ENCODE peak calls at places on chromosomes 16 and 17, in four cellular contexts. N is K562, O is HepG2, M is HCT116. A is an unnamed sample.
A peak's percentile ranks its signal among the peaks of the same experiment; 100 is the strongest.

GRCh38 chr16:89283449-89283848 is 65.9 kb downstream of the ZNF778 start:
- DNase-seq in N (no peak), O (no peak), M (no peak), A (no peak)

GRCh38 chr16:70635356-70636016 is 10.9 kb upstream of the IL34 start:
- DNase-seq in N (no peak), O (no peak), M (no peak), A (no peak)

GRCh38 chr17:49707246-49707607 is 537 bp downstream of the SLC35B1 start:
- DNase-seq in N (no peak), O (no peak), M (no peak), A (no peak)

GRCh38 chr17:19354123-19354522 is 8.4 kb downstream of the B9D1 start:
- DNase-seq in N (no peak), O (no peak), M (peak; percentile 22), A (peak; percentile 50)

GRCh38 chr17:21213491-21214014 is 408 bp downstream of the TMEM11 start:
- DNase-seq in N (peak; percentile 80), O (no peak), M (no peak), A (no peak)

GRCh38 chr17:81223758-81224122 is 975 bp upstream of the CEP131 start:
- DNase-seq in N (no peak), O (no peak), M (no peak), A (no peak)

GRCh38 chr16:2455081-2455845 is 4.6 kb upstream of the TEDC2 start:
- DNase-seq in N (no peak), O (no peak), M (no peak), A (no peak)

GRCh38 chr16:27179500-27180072 is 23.7 kb upstream of the KDM8 start:
- DNase-seq in N (peak; percentile 86), O (peak; percentile 72), M (peak; percentile 58), A (no peak)

GRCh38 chr17:55641559-55642160 is 81.0 kb downstream of the TMEM100 start:
- DNase-seq in N (peak; percentile 17), O (peak; percentile 58), M (peak; percentile 57), A (no peak)

GRCh38 chr17:46003907-46004748 is 5.1 kb downstream of the STH start:
- DNase-seq in N (no peak), O (peak; percentile 90), M (no peak), A (no peak)

GRCh38 chr17:57490890-57491289 is 234.6 kb downstream of the MSI2 start:
- DNase-seq in N (no peak), O (no peak), M (no peak), A (no peak)

GRCh38 chr16:75695708-75696107 is 5.6 kb downstream of the DUXB start:
- DNase-seq in N (peak; percentile 55), O (peak; percentile 46), M (peak; percentile 19), A (no peak)

GRCh38 chr16:87895641-87896141 is 26.4 kb upstream of the SLC7A5 start:
- DNase-seq in N (no peak), O (no peak), M (no peak), A (no peak)

GRCh38 chr16:23784811-23785447 is 30.1 kb downstream of the CHP2 start:
- DNase-seq in N (peak; percentile 73), O (no peak), M (no peak), A (no peak)

GRCh38 chr16:78633551-78633950 is 534.1 kb downstream of the WWOX start:
- DNase-seq in N (no peak), O (no peak), M (no peak), A (no peak)

GRCh38 chr16:52095466-52095865 is 451.5 kb downstream of the TOX3 start:
- DNase-seq in N (no peak), O (no peak), M (no peak), A (no peak)

GRCh38 chr17:75983501-75984181 is 4.6 kb downstream of the TEN1 start:
- DNase-seq in N (peak; percentile 60), O (no peak), M (no peak), A (no peak)

GRCh38 chr16:48740964-48741363 is 131.0 kb upstream of the N4BP1 start:
- DNase-seq in N (no peak), O (no peak), M (no peak), A (no peak)

DNA sequence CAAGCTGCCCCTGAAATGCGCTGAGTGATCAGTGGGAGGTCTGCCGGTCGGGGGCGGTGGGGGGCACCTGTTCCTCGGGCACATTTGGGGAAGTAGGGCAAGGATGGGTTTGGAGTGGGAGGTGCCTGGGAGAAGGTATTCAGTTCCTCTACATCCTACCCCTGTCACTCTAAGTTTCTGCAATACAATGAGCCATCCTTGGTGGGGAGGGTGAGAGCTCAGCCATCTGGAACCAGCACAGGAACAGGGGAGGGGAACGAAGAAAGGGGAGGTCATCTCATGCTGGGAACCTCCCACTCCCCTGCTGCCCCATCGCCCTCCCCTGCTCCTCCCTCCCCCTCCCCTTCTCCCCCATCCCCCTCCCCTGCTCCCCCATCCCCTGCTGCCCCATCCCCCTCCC is 4.2 kb downstream of the DPH1 start:
- DNase-seq in N (peak; percentile 33), O (no peak), M (no peak), A (no peak)
- TF ChIP-seq TCF7L2 in N (no peak), O (no peak), M (no peak), A (no peak)

DNA sequence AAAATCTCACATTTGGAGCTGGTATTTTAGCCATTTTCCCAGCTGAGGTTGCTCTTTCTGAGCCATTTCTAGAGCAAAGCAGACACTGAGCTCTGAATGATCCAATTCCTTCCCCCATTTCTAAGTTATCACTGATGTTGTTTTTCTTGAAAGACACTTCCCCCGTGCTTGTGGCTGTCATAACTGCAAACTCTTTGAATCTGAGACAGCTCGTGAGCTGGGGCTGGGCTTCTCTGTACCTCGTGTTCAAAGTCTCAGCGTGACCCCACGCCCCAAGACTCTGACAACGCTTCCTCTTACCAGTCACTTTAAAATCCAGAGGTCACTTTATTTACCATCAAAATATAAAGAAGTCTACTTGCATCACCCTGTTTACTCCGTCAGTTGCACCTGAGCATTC is 35.1 kb downstream of the CDRT15 start:
- DNase-seq in N (no peak), O (no peak), M (no peak), A (no peak)
- TF ChIP-seq TCF7L2 in N (no peak), O (no peak), M (no peak), A (no peak)

GRCh38 chr16:8859913-8860881 is 8.6 kb downstream of the CARHSP1 start:
- DNase-seq in N (no peak), O (peak; percentile 96), M (no peak), A (no peak)
- TF ChIP-seq TCF7L2 in N (no peak), O (no peak), M (no peak), A (no peak)

GRCh38 chr17:78034429-78035091 is 76.1 kb downstream of the TNRC6C start:
- DNase-seq in N (no peak), O (no peak), M (peak; percentile 56), A (no peak)
- TF ChIP-seq TCF7L2 in N (no peak), O (no peak), M (no peak), A (no peak)

DNA sequence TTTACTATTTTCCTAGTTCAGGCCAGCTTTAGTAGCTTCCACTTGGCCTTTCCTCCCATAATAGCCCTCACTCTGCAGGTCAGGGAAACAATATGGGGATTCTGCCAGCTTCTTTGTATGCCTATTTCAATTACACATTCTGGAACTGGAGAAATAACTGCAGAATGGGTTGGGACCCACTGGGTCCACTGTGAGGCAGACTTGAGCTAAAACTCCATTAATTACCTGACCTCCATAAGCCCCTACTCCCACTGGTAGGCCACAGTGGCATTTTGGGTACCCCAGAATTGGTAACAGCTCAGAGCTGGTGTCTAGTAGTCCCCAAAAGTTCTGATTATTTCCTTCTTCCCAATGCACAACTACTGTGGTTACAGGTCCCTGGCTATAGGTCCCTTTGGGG is 16.7 kb upstream of the TENT4B start:
- DNase-seq in N (no peak), O (no peak), M (no peak), A (no peak)
- TF ChIP-seq TCF7L2 in N (no peak), O (no peak), M (no peak), A (no peak)

GRCh38 chr16:56245197-56245596 is 53.9 kb downstream of the GNAO1 start:
- DNase-seq in N (no peak), O (no peak), M (no peak), A (no peak)
- TF ChIP-seq TCF7L2 in N (no peak), O (no peak), M (no peak), A (no peak)

GRCh38 chr16:53372942-53373871 is 61.1 kb upstream of the RBL2 start:
- DNase-seq in N (peak; percentile 28), O (no peak), M (peak; percentile 35), A (no peak)
- TF ChIP-seq TCF7L2 in N (no peak), O (no peak), M (peak; percentile 41), A (no peak)

DNA sequence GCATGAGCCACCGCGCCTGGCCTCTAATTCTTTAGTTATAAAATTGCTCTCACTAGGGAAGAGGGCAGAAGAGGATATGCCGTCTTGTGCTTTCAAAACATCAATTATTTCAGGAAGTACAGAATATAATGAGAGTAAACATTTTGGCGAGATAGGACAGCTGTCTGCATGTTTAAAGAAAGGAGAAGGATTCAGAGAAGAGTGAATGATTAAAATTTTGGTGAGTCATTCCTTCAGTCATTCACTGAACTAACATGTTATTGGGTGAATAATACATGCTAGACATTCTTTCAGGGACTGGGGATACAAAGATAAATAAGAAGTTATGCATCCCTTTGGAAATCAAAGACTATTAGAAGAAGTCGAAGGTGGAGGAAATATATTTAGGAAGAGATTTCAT is 590.3 kb upstream of the GOT2 start:
- DNase-seq in N (no peak), O (no peak), M (no peak), A (no peak)
- TF ChIP-seq TCF7L2 in N (no peak), O (no peak), M (no peak), A (no peak)

GRCh38 chr17:10125761-10126553 is 72.4 kb downstream of the GAS7 start:
- DNase-seq in N (no peak), O (no peak), M (no peak), A (no peak)

GRCh38 chr17:10126554-10127493 is 71.6 kb downstream of the GAS7 start:
- DNase-seq in N (no peak), O (no peak), M (no peak), A (no peak)

GRCh38 chr17:10130263-10130662 is 68.1 kb downstream of the GAS7 start:
- DNase-seq in N (no peak), O (no peak), M (no peak), A (no peak)

GRCh38 chr17:10130733-10131132 is 67.7 kb downstream of the GAS7 start:
- DNase-seq in N (no peak), O (no peak), M (no peak), A (no peak)

DNA sequence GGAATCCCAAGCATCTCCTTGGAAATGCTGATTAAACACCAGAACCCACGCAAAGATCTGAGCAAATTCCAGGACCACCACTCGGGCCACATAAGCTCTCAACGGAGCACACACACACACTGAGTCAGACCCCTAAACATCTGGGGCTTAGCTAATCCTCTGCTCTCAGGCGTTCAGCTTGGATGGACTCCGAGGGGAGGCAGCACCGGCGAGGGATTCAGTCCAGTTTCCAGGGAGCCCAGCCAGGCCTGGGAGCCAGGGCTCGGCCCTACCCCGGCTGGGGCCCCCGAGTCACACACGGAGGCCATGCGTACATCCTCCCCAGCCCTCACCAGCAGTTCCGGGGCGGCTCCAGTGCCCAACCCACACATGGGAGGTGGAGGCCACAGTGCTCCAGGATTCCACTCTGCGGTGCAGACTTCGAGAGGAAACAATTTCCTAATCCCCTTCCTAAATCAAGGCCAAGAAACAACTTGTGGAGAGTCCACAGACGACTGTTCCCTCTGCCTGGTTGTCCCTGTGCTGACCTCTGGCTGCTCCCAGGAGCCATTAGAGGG is 70.5 kb downstream of the GAS7 start:
- DNase-seq in N (no peak), O (no peak), M (no peak), A (no peak)
- TF ChIP-seq TCF7L2 in N (no peak), O (no peak), M (no peak), A (no peak)

GRCh38 chr17:44159519-44160210 is 10.8 kb upstream of the ASB16 start:
- DNase-seq in N (peak; percentile 45), O (no peak), M (no peak), A (no peak)
- TF ChIP-seq TCF7L2 in N (no peak), O (no peak), M (no peak), A (no peak)

A was measured in Panc1.